ENCODE peak calls at places on chromosome 19, in five cellular contexts. One of them, this sample, is unnamed.

GRCh38 chr19:7506385-7507328 is 9.2 kb upstream of the ZNF358 start:
- DNase-seq in thoracic aorta: peak; percentile 62
- DNase-seq in WERI-Rb-1: peak; percentile 72
- DNase-seq in effector memory CD4-positive, alpha-beta T cell: peak; percentile 22
- DNase-seq in fibroblast of pulmonary artery: peak; percentile 89
- DNase-seq in this sample: peak; percentile 46

GRCh38 chr19:11041966-11042627 is 47.2 kb upstream of the LDLR start:
- DNase-seq in thoracic aorta: no peak
- DNase-seq in WERI-Rb-1: no peak
- DNase-seq in effector memory CD4-positive, alpha-beta T cell: no peak
- DNase-seq in fibroblast of pulmonary artery: no peak
- DNase-seq in this sample: no peak

GRCh38 chr19:12792048-12792852 is 964 bp downstream of the JUNB start:
- DNase-seq in thoracic aorta: no peak
- DNase-seq in WERI-Rb-1: peak; percentile 70
- DNase-seq in effector memory CD4-positive, alpha-beta T cell: peak; percentile 63
- DNase-seq in fibroblast of pulmonary artery: peak; percentile 60
- DNase-seq in this sample: peak; percentile 76

GRCh38 chr19:32901504-32902161 is 32.1 kb upstream of the SLC7A9 start:
- DNase-seq in thoracic aorta: no peak
- DNase-seq in WERI-Rb-1: no peak
- DNase-seq in effector memory CD4-positive, alpha-beta T cell: no peak
- DNase-seq in fibroblast of pulmonary artery: no peak
- DNase-seq in this sample: no peak

GRCh38 chr19:35558400-35559280 is 4.8 kb downstream of the ATP4A start:
- DNase-seq in thoracic aorta: no peak
- DNase-seq in WERI-Rb-1: no peak
- DNase-seq in effector memory CD4-positive, alpha-beta T cell: no peak
- DNase-seq in fibroblast of pulmonary artery: no peak
- DNase-seq in this sample: no peak

GRCh38 chr19:38134538-38135149 is 89.4 kb downstream of the DPF1 start:
- DNase-seq in thoracic aorta: no peak
- DNase-seq in WERI-Rb-1: no peak
- DNase-seq in effector memory CD4-positive, alpha-beta T cell: no peak
- DNase-seq in fibroblast of pulmonary artery: peak; percentile 60
- DNase-seq in this sample: peak; percentile 53

GRCh38 chr19:19558636-19559035 is 20.6 kb downstream of the CILP2 start:
- DNase-seq in thoracic aorta: no peak
- DNase-seq in WERI-Rb-1: no peak
- DNase-seq in effector memory CD4-positive, alpha-beta T cell: no peak
- DNase-seq in fibroblast of pulmonary artery: no peak
- DNase-seq in this sample: no peak

GRCh38 chr19:41324921-41325639 is 15.1 kb downstream of the CCDC97 start:
- DNase-seq in thoracic aorta: peak; percentile 66
- DNase-seq in WERI-Rb-1: peak; percentile 66
- DNase-seq in effector memory CD4-positive, alpha-beta T cell: no peak
- DNase-seq in fibroblast of pulmonary artery: peak; percentile 88
- DNase-seq in this sample: no peak

GRCh38 chr19:42401365-42402303 is 11.5 kb upstream of the CNFN start:
- DNase-seq in thoracic aorta: no peak
- DNase-seq in WERI-Rb-1: peak; percentile 83
- DNase-seq in effector memory CD4-positive, alpha-beta T cell: peak; percentile 70
- DNase-seq in fibroblast of pulmonary artery: peak; percentile 84
- DNase-seq in this sample: peak; percentile 69

GRCh38 chr19:35756373-35757230 is at the start of gene HSPB6:
- DNase-seq in thoracic aorta: no peak
- DNase-seq in WERI-Rb-1: no peak
- DNase-seq in effector memory CD4-positive, alpha-beta T cell: no peak
- DNase-seq in fibroblast of pulmonary artery: peak; percentile 82
- DNase-seq in this sample: no peak

GRCh38 chr19:7857727-7858701 is 16.2 kb downstream of the PRR36 start:
- DNase-seq in thoracic aorta: no peak
- DNase-seq in WERI-Rb-1: peak; percentile 93
- DNase-seq in effector memory CD4-positive, alpha-beta T cell: no peak
- DNase-seq in fibroblast of pulmonary artery: no peak
- DNase-seq in this sample: no peak

GRCh38 chr19:34838248-34838647 is 65.2 kb upstream of the ZNF599 start:
- DNase-seq in thoracic aorta: no peak
- DNase-seq in WERI-Rb-1: peak; percentile 41
- DNase-seq in effector memory CD4-positive, alpha-beta T cell: no peak
- DNase-seq in fibroblast of pulmonary artery: peak; percentile 41
- DNase-seq in this sample: no peak

GRCh38 chr19:40377876-40378385 is 12.1 kb downstream of the HIPK4 start:
- DNase-seq in thoracic aorta: no peak
- DNase-seq in WERI-Rb-1: no peak
- DNase-seq in effector memory CD4-positive, alpha-beta T cell: no peak
- DNase-seq in fibroblast of pulmonary artery: no peak
- DNase-seq in this sample: no peak

GRCh38 chr19:17447704-17448189 is 721 bp downstream of the TMEM221 start:
- DNase-seq in thoracic aorta: no peak
- DNase-seq in WERI-Rb-1: no peak
- DNase-seq in effector memory CD4-positive, alpha-beta T cell: no peak
- DNase-seq in fibroblast of pulmonary artery: no peak
- DNase-seq in this sample: no peak

GRCh38 chr19:33365676-33366075 is 7.8 kb upstream of the CEBPG start:
- DNase-seq in thoracic aorta: no peak
- DNase-seq in WERI-Rb-1: no peak
- DNase-seq in effector memory CD4-positive, alpha-beta T cell: no peak
- DNase-seq in fibroblast of pulmonary artery: no peak
- DNase-seq in this sample: no peak

GRCh38 chr19:40687525-40688016 is 2.9 kb downstream of the NUMBL start:
- DNase-seq in thoracic aorta: peak; percentile 83
- DNase-seq in WERI-Rb-1: no peak
- DNase-seq in effector memory CD4-positive, alpha-beta T cell: no peak
- DNase-seq in fibroblast of pulmonary artery: peak; percentile 68
- DNase-seq in this sample: no peak

GRCh38 chr19:17424743-17425365 is 5.0 kb downstream of the MVB12A start:
- DNase-seq in thoracic aorta: no peak
- DNase-seq in WERI-Rb-1: peak; percentile 89
- DNase-seq in effector memory CD4-positive, alpha-beta T cell: no peak
- DNase-seq in fibroblast of pulmonary artery: peak; percentile 53
- DNase-seq in this sample: peak; percentile 37

GRCh38 chr19:39202998-39203355 is 1.1 kb downstream of the SYCN start:
- DNase-seq in thoracic aorta: no peak
- DNase-seq in WERI-Rb-1: no peak
- DNase-seq in effector memory CD4-positive, alpha-beta T cell: no peak
- DNase-seq in fibroblast of pulmonary artery: no peak
- DNase-seq in this sample: no peak

GRCh38 chr19:39941615-39942507 is 7.4 kb upstream of the FCGBP start:
- DNase-seq in thoracic aorta: no peak
- DNase-seq in WERI-Rb-1: no peak
- DNase-seq in effector memory CD4-positive, alpha-beta T cell: peak; percentile 58
- DNase-seq in fibroblast of pulmonary artery: peak; percentile 42
- DNase-seq in this sample: peak; percentile 92

GRCh38 chr19:49421878-49422202 is 1.4 kb downstream of the PTH2 start:
- DNase-seq in thoracic aorta: no peak
- DNase-seq in WERI-Rb-1: no peak
- DNase-seq in effector memory CD4-positive, alpha-beta T cell: no peak
- DNase-seq in fibroblast of pulmonary artery: no peak
- DNase-seq in this sample: no peak

GRCh38 chr19:49422407-49423277 is 599 bp downstream of the PTH2 start:
- DNase-seq in thoracic aorta: no peak
- DNase-seq in WERI-Rb-1: no peak
- DNase-seq in effector memory CD4-positive, alpha-beta T cell: peak; percentile 38
- DNase-seq in fibroblast of pulmonary artery: peak; percentile 26
- DNase-seq in this sample: no peak

GRCh38 chr19:49419173-49419572 is 4.1 kb downstream of the PTH2 start:
- DNase-seq in thoracic aorta: no peak
- DNase-seq in WERI-Rb-1: no peak
- DNase-seq in effector memory CD4-positive, alpha-beta T cell: no peak
- DNase-seq in fibroblast of pulmonary artery: no peak
- DNase-seq in this sample: no peak

GRCh38 chr19:49420227-49420626 is 3.0 kb downstream of the PTH2 start:
- DNase-seq in thoracic aorta: no peak
- DNase-seq in WERI-Rb-1: no peak
- DNase-seq in effector memory CD4-positive, alpha-beta T cell: no peak
- DNase-seq in fibroblast of pulmonary artery: no peak
- DNase-seq in this sample: no peak

DNA sequence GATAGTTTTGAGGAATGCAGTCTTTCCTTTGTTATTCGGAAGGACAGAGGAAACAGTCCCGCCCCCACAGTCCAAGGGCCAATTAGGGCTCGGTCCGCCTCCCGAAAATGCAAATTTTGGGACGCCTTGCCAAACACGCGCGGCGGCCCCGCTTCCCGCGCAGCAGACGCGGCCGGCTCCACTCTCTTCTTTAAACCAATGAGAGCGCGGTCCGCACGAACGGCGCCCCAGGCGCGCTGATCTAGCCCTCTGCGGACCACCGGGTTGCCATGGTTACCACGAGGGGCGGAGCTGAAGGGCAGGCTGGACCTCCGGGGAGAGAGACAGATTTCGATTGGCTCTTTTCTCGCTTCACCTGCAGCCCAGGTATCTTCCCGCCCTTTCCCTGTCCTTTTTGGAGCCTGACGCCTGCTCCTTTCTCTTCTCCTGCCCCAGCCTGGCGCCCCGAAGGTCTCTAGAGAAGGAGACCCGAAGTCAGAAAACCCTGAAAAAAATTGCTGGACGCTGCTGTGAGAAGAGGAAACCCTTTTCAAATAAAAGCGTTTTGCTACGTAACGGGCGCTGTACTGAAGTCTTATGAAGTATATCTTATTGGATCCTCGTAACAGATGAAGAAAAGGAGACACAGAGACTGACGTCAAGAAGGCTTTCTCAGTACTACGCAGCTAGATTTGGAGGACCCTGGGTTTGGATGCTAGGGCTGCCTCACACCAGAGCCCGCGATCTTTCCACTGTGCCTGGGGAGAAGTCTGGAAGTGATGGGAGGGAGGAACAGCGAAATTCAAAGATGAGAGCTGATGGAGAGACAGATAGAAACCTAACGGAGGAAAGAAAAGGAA is 2.0 kb downstream of the PTH2 start:
- DNase-seq in thoracic aorta: no peak
- DNase-seq in WERI-Rb-1: no peak
- DNase-seq in effector memory CD4-positive, alpha-beta T cell: no peak
- DNase-seq in fibroblast of pulmonary artery: peak; percentile 72
- DNase-seq in this sample: no peak
- H3K4me3 ChIP-seq in thoracic aorta: peak overlapping the region; percentile 25
- H3K4me3 ChIP-seq in WERI-Rb-1: no peak overlapping the region
- H3K4me3 ChIP-seq in effector memory CD4-positive, alpha-beta T cell: no peak overlapping the region
- H3K4me3 ChIP-seq in fibroblast of pulmonary artery: no peak overlapping the region
- H3K4me3 ChIP-seq in this sample: no peak overlapping the region

DNA sequence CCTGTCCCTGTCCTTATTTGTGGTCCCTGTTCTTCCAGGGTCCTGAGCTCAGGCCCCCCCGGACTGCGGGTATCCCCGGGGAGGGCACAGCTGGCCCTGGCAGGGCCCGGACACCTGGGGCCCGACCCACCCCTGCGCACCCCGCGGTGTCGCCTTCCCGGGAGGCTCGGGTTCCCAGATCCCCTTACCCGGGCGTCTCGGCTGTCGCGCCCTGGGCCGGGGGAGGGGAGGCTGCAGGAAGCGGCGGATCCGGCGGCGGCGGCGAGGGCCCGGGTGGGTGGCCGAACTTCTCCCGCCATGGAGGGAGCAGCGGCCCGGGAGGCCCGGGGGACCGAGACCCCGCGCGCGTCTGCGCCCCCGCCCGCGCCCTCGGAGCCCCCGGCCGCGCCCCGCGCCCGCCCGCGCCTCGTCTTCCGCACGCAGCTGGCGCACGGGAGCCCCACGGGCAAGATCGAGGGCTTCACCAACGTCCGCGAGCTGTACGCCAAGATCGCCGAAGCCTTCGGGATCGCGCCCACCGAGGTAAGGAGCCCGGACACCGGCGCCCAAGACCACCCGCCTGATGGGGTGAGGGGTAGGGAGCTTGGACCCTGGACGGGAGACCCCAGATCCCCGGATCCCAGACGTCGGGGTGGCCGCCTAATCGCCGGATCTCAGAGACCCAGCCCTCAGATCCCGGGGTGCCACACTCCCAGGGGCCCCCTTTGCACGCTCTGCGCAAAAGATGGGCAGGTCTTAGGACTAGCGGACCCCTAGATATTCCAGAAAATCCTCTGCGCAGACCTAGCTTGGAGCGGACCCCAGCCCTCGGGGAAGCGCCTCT is at the start of gene GIPC3:
- DNase-seq in thoracic aorta: no peak
- DNase-seq in WERI-Rb-1: peak; percentile 31
- DNase-seq in effector memory CD4-positive, alpha-beta T cell: no peak
- DNase-seq in fibroblast of pulmonary artery: no peak
- DNase-seq in this sample: no peak
- H3K4me3 ChIP-seq in thoracic aorta: peak within 1 kb of the TSS; percentile 57
- H3K4me3 ChIP-seq in WERI-Rb-1: peak within 1 kb of the TSS; percentile 53
- H3K4me3 ChIP-seq in effector memory CD4-positive, alpha-beta T cell: peak within 1 kb of the TSS; percentile 46
- H3K4me3 ChIP-seq in fibroblast of pulmonary artery: peak within 1 kb of the TSS; percentile 14
- H3K4me3 ChIP-seq in this sample: peak within 1 kb of the TSS; percentile 32

GRCh38 chr19:45601115-45601514 is 897 bp downstream of the GPR4 start:
- DNase-seq in thoracic aorta: no peak
- DNase-seq in WERI-Rb-1: no peak
- DNase-seq in effector memory CD4-positive, alpha-beta T cell: no peak
- DNase-seq in fibroblast of pulmonary artery: peak; percentile 50
- DNase-seq in this sample: no peak
- H3K4me3 ChIP-seq in thoracic aorta: peak overlapping the region; percentile 56
- H3K4me3 ChIP-seq in WERI-Rb-1: no peak overlapping the region
- H3K4me3 ChIP-seq in effector memory CD4-positive, alpha-beta T cell: no peak overlapping the region
- H3K4me3 ChIP-seq in fibroblast of pulmonary artery: peak overlapping the region; percentile 80
- H3K4me3 ChIP-seq in this sample: no peak overlapping the region

GRCh38 chr19:51000981-51001380 is 423 bp downstream of the KLK8 start:
- DNase-seq in thoracic aorta: no peak
- DNase-seq in WERI-Rb-1: no peak
- DNase-seq in effector memory CD4-positive, alpha-beta T cell: no peak
- DNase-seq in fibroblast of pulmonary artery: no peak
- DNase-seq in this sample: no peak

GRCh38 chr19:51001495-51001894 is at the start of gene KLK8:
- DNase-seq in thoracic aorta: no peak
- DNase-seq in WERI-Rb-1: no peak
- DNase-seq in effector memory CD4-positive, alpha-beta T cell: no peak
- DNase-seq in fibroblast of pulmonary artery: no peak
- DNase-seq in this sample: no peak

GRCh38 chr19:51003316-51003715 is 1.9 kb upstream of the KLK8 start:
- DNase-seq in thoracic aorta: no peak
- DNase-seq in WERI-Rb-1: no peak
- DNase-seq in effector memory CD4-positive, alpha-beta T cell: no peak
- DNase-seq in fibroblast of pulmonary artery: no peak
- DNase-seq in this sample: no peak

GRCh38 chr19:51002101-51002532 is 713 bp upstream of the KLK8 start:
- DNase-seq in thoracic aorta: no peak
- DNase-seq in WERI-Rb-1: no peak
- DNase-seq in effector memory CD4-positive, alpha-beta T cell: no peak
- DNase-seq in fibroblast of pulmonary artery: no peak
- DNase-seq in this sample: no peak

DNA sequence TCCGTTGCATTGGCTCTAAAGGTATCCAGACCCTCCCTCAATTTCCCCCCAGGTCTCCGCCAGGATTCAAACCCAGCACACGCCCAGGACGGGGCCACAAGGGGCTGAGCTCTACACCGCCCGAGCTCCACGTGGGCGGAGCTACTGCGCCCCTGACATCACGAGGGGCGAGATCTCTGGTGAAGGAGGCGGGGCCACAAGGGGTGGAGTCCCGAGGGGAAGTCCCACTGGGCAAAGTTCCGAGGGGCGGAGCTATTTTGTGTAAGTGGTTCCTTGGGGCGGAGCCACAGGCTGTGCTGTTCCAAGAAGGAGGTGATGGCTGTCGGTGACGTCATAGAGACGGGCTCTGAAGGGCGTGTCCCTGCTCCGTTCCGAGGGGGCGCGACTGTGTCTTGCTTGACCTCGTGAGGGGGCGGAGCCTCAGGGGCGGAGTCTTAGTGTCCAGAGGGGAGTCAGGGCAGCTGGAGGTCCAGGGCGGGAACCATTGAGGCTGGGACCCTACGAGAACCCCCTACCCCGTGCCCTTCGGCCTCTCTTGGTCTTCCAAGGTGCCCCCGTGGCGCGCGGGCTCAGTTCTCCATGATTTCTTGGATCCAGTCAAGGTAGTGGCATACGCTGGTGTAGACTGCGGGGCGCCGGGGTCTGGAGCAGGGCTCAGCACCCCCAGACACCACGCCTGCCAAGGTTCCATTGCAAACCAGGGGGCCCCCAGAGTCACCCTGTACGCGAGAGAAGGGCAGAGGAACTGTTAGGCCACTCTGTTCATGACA is 1.3 kb upstream of the KLK8 start:
- DNase-seq in thoracic aorta: no peak
- DNase-seq in WERI-Rb-1: no peak
- DNase-seq in effector memory CD4-positive, alpha-beta T cell: peak; percentile 1
- DNase-seq in fibroblast of pulmonary artery: no peak
- DNase-seq in this sample: peak; percentile 27
- H3K4me3 ChIP-seq in thoracic aorta: no peak overlapping the region
- H3K4me3 ChIP-seq in WERI-Rb-1: no peak overlapping the region
- H3K4me3 ChIP-seq in effector memory CD4-positive, alpha-beta T cell: no peak overlapping the region
- H3K4me3 ChIP-seq in fibroblast of pulmonary artery: no peak overlapping the region
- H3K4me3 ChIP-seq in this sample: no peak overlapping the region

This sample was measured in Jurkat, Clone E6-1.